ENCODE peak calls at places on chromosomes 13 and 19, in seven cellular contexts. One of them, this sample, is unnamed.

GRCh38 chr19:14198384-14199376 is 7.3 kb downstream of the ADGRL1 start:
- DNase-seq in breast epithelium: no peak
- DNase-seq in sigmoid colon: no peak
- DNase-seq in stomach: no peak
- DNase-seq in GM12892: no peak
- DNase-seq in SK-N-SH: peak
- DNase-seq in Panc1: no peak
- DNase-seq in this sample: no peak

GRCh38 chr13:66657165-66657895 is 572.8 kb downstream of the PCDH9 start:
- DNase-seq in SK-N-SH: peak
- DNase-seq in stomach: peak
- DNase-seq in breast epithelium: peak
- DNase-seq in sigmoid colon: peak
- DNase-seq in Panc1: peak
- DNase-seq in GM12892: no peak
- DNase-seq in this sample: no peak

GRCh38 chr13:99176309-99177276 is 24.1 kb upstream of the UBAC2 start:
- DNase-seq in breast epithelium: peak
- DNase-seq in sigmoid colon: peak
- DNase-seq in SK-N-SH: peak
- DNase-seq in stomach: peak
- DNase-seq in Panc1: peak
- DNase-seq in GM12892: peak
- DNase-seq in this sample: no peak

GRCh38 chr13:30872685-30873443 is 33.2 kb upstream of the MEDAG start:
- DNase-seq in stomach: no peak
- DNase-seq in GM12892: no peak
- DNase-seq in SK-N-SH: peak
- DNase-seq in Panc1: no peak
- DNase-seq in breast epithelium: peak
- DNase-seq in sigmoid colon: peak
- DNase-seq in this sample: no peak

GRCh38 chr19:3346677-3347353 is 19.6 kb upstream of the NFIC start:
- DNase-seq in GM12892: no peak
- DNase-seq in stomach: peak
- DNase-seq in sigmoid colon: peak
- DNase-seq in breast epithelium: peak
- DNase-seq in Panc1: no peak
- DNase-seq in SK-N-SH: no peak
- DNase-seq in this sample: no peak

GRCh38 chr19:20431826-20432225 is 133.8 kb downstream of the ZNF737 start:
- DNase-seq in SK-N-SH: no peak
- DNase-seq in GM12892: no peak
- DNase-seq in Panc1: no peak
- DNase-seq in breast epithelium: no peak
- DNase-seq in stomach: no peak
- DNase-seq in sigmoid colon: no peak
- DNase-seq in this sample: no peak

GRCh38 chr13:22883262-22883840 is 297.4 kb upstream of the SGCG start:
- DNase-seq in stomach: no peak
- DNase-seq in SK-N-SH: no peak
- DNase-seq in sigmoid colon: no peak
- DNase-seq in Panc1: no peak
- DNase-seq in GM12892: no peak
- DNase-seq in breast epithelium: no peak
- DNase-seq in this sample: no peak

GRCh38 chr19:34269968-34270621 is 15.7 kb downstream of the GARRE1 start:
- DNase-seq in Panc1: no peak
- DNase-seq in SK-N-SH: no peak
- DNase-seq in stomach: peak
- DNase-seq in breast epithelium: peak
- DNase-seq in sigmoid colon: peak
- DNase-seq in GM12892: peak
- DNase-seq in this sample: peak

GRCh38 chr19:36488816-36489138 is 584 bp downstream of the ZNF566 start:
- DNase-seq in Panc1: no peak
- DNase-seq in breast epithelium: no peak
- DNase-seq in stomach: no peak
- DNase-seq in sigmoid colon: no peak
- DNase-seq in SK-N-SH: peak
- DNase-seq in GM12892: peak
- DNase-seq in this sample: no peak

GRCh38 chr13:29684441-29684840 is 89.0 kb upstream of the SLC7A1 start:
- DNase-seq in sigmoid colon: no peak
- DNase-seq in GM12892: no peak
- DNase-seq in Panc1: no peak
- DNase-seq in SK-N-SH: no peak
- DNase-seq in breast epithelium: no peak
- DNase-seq in stomach: no peak
- DNase-seq in this sample: no peak

GRCh38 chr13:80180745-80181144 is 160.2 kb downstream of the SPRY2 start:
- DNase-seq in Panc1: no peak
- DNase-seq in breast epithelium: no peak
- DNase-seq in stomach: no peak
- DNase-seq in sigmoid colon: no peak
- DNase-seq in SK-N-SH: no peak
- DNase-seq in GM12892: no peak
- DNase-seq in this sample: no peak

GRCh38 chr13:51221674-51222509 is at the start of gene FAM124A:
- DNase-seq in SK-N-SH: peak
- DNase-seq in breast epithelium: no peak
- DNase-seq in stomach: peak
- DNase-seq in sigmoid colon: peak
- DNase-seq in Panc1: no peak
- DNase-seq in GM12892: peak
- DNase-seq in this sample: no peak

GRCh38 chr19:6071103-6071485 is 39.2 kb downstream of the RFX2 start:
- DNase-seq in breast epithelium: peak
- DNase-seq in stomach: no peak
- DNase-seq in sigmoid colon: no peak
- DNase-seq in GM12892: no peak
- DNase-seq in SK-N-SH: no peak
- DNase-seq in Panc1: no peak
- DNase-seq in this sample: no peak

GRCh38 chr19:21151460-21151859 is 9.6 kb downstream of the ZNF431 start:
- DNase-seq in SK-N-SH: no peak
- DNase-seq in sigmoid colon: no peak
- DNase-seq in breast epithelium: no peak
- DNase-seq in stomach: no peak
- DNase-seq in GM12892: no peak
- DNase-seq in Panc1: no peak
- DNase-seq in this sample: no peak

GRCh38 chr19:6066661-6067646 is 43.3 kb downstream of the RFX2 start:
- DNase-seq in GM12892: no peak
- DNase-seq in Panc1: no peak
- DNase-seq in breast epithelium: peak
- DNase-seq in stomach: peak
- DNase-seq in sigmoid colon: peak
- DNase-seq in SK-N-SH: peak
- DNase-seq in this sample: no peak

GRCh38 chr19:45302416-45302815 is 20.3 kb downstream of the CKM start:
- DNase-seq in breast epithelium: no peak
- DNase-seq in GM12892: no peak
- DNase-seq in sigmoid colon: no peak
- DNase-seq in stomach: no peak
- DNase-seq in SK-N-SH: no peak
- DNase-seq in Panc1: no peak
- DNase-seq in this sample: no peak

GRCh38 chr13:97600438-97601080 is 166.6 kb downstream of the RAP2A start:
- DNase-seq in sigmoid colon: no peak
- DNase-seq in stomach: no peak
- DNase-seq in SK-N-SH: no peak
- DNase-seq in Panc1: no peak
- DNase-seq in breast epithelium: no peak
- DNase-seq in GM12892: no peak
- DNase-seq in this sample: peak

GRCh38 chr13:48994731-48995130 is 19.0 kb downstream of the FNDC3A start:
- DNase-seq in stomach: no peak
- DNase-seq in sigmoid colon: no peak
- DNase-seq in breast epithelium: no peak
- DNase-seq in GM12892: no peak
- DNase-seq in SK-N-SH: no peak
- DNase-seq in Panc1: no peak
- DNase-seq in this sample: no peak

GRCh38 chr13:26721251-26721939 is 39.2 kb downstream of the GPR12 start:
- DNase-seq in GM12892: no peak
- DNase-seq in stomach: peak
- DNase-seq in Panc1: no peak
- DNase-seq in sigmoid colon: no peak
- DNase-seq in breast epithelium: no peak
- DNase-seq in SK-N-SH: no peak
- DNase-seq in this sample: no peak

GRCh38 chr19:38989066-38989605 is 13.6 kb upstream of the FBXO17 start:
- DNase-seq in Panc1: no peak
- DNase-seq in GM12892: no peak
- DNase-seq in breast epithelium: peak
- DNase-seq in SK-N-SH: peak
- DNase-seq in stomach: no peak
- DNase-seq in sigmoid colon: no peak
- DNase-seq in this sample: no peak

GRCh38 chr13:33123066-33123940 is 107.1 kb downstream of the KL start:
- DNase-seq in stomach: no peak
- DNase-seq in GM12892: no peak
- DNase-seq in breast epithelium: no peak
- DNase-seq in sigmoid colon: peak
- DNase-seq in SK-N-SH: no peak
- DNase-seq in Panc1: no peak
- DNase-seq in this sample: peak

GRCh38 chr19:58558066-58558622 is at the start of gene UBE2M:
- DNase-seq in Panc1: no peak
- DNase-seq in stomach: peak
- DNase-seq in sigmoid colon: peak
- DNase-seq in breast epithelium: no peak
- DNase-seq in GM12892: no peak
- DNase-seq in SK-N-SH: no peak
- DNase-seq in this sample: no peak

GRCh38 chr19:38444026-38444425 is 10.5 kb downstream of the RYR1 start:
- DNase-seq in sigmoid colon: no peak
- DNase-seq in breast epithelium: no peak
- DNase-seq in GM12892: no peak
- DNase-seq in SK-N-SH: no peak
- DNase-seq in Panc1: no peak
- DNase-seq in stomach: no peak
- DNase-seq in this sample: no peak

DNA sequence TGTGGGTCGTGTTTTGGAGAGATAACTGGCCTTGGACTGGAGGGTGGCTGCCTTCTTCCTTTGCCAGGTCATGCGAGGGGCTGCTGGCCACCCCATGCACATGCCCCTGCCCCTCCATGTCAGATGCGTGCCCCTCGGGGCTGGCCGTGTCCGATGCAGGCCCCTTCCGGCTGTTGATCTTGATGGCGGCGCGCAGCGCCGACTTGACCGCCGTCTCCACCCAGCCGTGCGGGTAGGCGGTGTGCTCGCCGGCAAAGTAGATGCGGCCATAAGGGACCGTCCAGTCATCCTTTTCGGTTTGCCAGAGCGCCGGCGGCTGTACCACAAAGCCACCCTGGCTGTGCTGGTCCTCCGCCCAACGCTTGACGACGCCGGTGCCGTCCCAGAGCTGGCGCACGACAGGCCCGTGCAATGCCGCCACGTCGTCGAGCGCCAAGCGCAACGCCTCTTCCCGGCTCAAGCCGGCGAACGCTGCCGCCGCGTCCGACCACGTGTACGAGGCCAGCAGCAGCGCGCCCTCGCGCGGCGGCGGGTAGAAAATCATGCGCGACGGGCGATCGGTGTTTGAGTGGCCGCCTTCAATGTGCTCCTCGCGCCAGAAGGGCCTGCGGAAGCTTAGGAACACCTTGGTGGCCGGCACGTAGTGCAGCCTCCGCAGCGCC is 6.9 kb downstream of the IL4I1 start:
- DNase-seq in sigmoid colon: no peak
- DNase-seq in stomach: peak
- DNase-seq in breast epithelium: peak
- DNase-seq in Panc1: no peak
- DNase-seq in SK-N-SH: peak
- DNase-seq in GM12892: no peak
- DNase-seq in this sample: no peak
- TF ChIP-seq POLR2AphosphoS5 in sigmoid colon: no peak
- TF ChIP-seq POLR2AphosphoS5 in stomach: no peak
- TF ChIP-seq POLR2AphosphoS5 in breast epithelium: no peak
- TF ChIP-seq POLR2AphosphoS5 in Panc1: no peak
- TF ChIP-seq POLR2AphosphoS5 in SK-N-SH: no peak
- TF ChIP-seq POLR2AphosphoS5 in GM12892: no peak
- TF ChIP-seq POLR2AphosphoS5 in this sample: no peak

DNA sequence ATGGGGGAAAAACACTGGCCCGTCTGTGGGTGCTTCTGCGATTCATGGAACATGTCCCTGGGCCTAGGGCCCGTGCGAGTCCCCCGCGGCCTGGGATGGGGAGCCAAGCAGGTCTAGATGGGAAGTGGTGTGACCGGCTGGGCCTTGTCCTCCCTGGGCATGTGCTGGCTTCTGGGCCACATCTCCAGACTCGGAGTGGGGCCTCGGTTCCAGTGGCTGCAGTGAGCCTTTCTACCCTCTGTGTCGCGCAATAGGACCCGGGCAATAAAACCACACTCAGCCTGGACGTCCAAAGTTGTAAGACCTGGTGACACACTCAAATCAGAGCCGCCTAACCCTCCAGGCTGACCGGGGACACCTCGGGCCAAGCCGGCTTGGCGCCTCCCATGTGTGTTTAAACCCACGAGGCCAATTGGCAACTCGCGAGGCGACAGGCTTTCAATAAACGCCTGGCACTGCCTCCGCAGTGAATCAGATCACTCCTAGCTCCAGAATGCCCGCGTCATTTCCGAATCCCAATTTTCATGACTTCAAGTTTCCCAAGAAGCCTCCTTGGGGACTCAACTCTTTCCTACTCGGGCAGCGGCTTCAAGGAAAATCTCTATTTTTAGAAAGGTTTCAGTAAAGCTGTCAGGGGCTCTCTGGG is 57.3 kb downstream of the KLF2 start:
- DNase-seq in breast epithelium: peak
- DNase-seq in sigmoid colon: peak
- DNase-seq in GM12892: no peak
- DNase-seq in stomach: no peak
- DNase-seq in SK-N-SH: no peak
- DNase-seq in Panc1: no peak
- DNase-seq in this sample: no peak
- TF ChIP-seq POLR2AphosphoS5 in breast epithelium: peak
- TF ChIP-seq POLR2AphosphoS5 in sigmoid colon: peak
- TF ChIP-seq POLR2AphosphoS5 in GM12892: no peak
- TF ChIP-seq POLR2AphosphoS5 in stomach: peak
- TF ChIP-seq POLR2AphosphoS5 in SK-N-SH: no peak
- TF ChIP-seq POLR2AphosphoS5 in Panc1: no peak
- TF ChIP-seq POLR2AphosphoS5 in this sample: no peak

GRCh38 chr19:57515218-57515617 is 11.9 kb upstream of the ZNF549 start:
- DNase-seq in SK-N-SH: no peak
- DNase-seq in sigmoid colon: no peak
- DNase-seq in breast epithelium: no peak
- DNase-seq in Panc1: no peak
- DNase-seq in GM12892: no peak
- DNase-seq in stomach: no peak
- DNase-seq in this sample: no peak
- TF ChIP-seq POLR2AphosphoS5 in SK-N-SH: no peak
- TF ChIP-seq POLR2AphosphoS5 in sigmoid colon: no peak
- TF ChIP-seq POLR2AphosphoS5 in breast epithelium: no peak
- TF ChIP-seq POLR2AphosphoS5 in Panc1: no peak
- TF ChIP-seq POLR2AphosphoS5 in GM12892: no peak
- TF ChIP-seq POLR2AphosphoS5 in stomach: no peak
- TF ChIP-seq POLR2AphosphoS5 in this sample: no peak

GRCh38 chr19:4445963-4446668 is 11.5 kb downstream of the UBXN6 start:
- DNase-seq in stomach: no peak
- DNase-seq in sigmoid colon: no peak
- DNase-seq in Panc1: no peak
- DNase-seq in breast epithelium: no peak
- DNase-seq in GM12892: no peak
- DNase-seq in SK-N-SH: peak
- DNase-seq in this sample: no peak
- TF ChIP-seq POLR2AphosphoS5 in stomach: no peak
- TF ChIP-seq POLR2AphosphoS5 in sigmoid colon: no peak
- TF ChIP-seq POLR2AphosphoS5 in Panc1: no peak
- TF ChIP-seq POLR2AphosphoS5 in breast epithelium: no peak
- TF ChIP-seq POLR2AphosphoS5 in GM12892: no peak
- TF ChIP-seq POLR2AphosphoS5 in SK-N-SH: no peak
- TF ChIP-seq POLR2AphosphoS5 in this sample: peak